ENCODE peak calls at places on chromosome 6, in four cellular contexts. Y, N, R and P are unnamed samples.
A peak's percentile ranks its signal among the peaks of the same experiment; 100 is the strongest.

GRCh38 chr6:24799541-24799915 is 811 bp upstream of the ARMH2 start:
- DNase-seq in Y (no peak), N (no peak), R (no peak), P (no peak)

GRCh38 chr6:81865712-81866111 is 113.2 kb upstream of the TENT5A start:
- DNase-seq in Y (no peak), N (peak; percentile 44), R (no peak), P (peak; percentile 25)

GRCh38 chr6:56642366-56643261 is at the start of gene DST:
- DNase-seq in Y (no peak), N (peak; percentile 93), R (no peak), P (peak; percentile 24)

GRCh38 chr6:25175216-25175615 is 104.0 kb upstream of the CARMIL1 start:
- DNase-seq in Y (no peak), N (peak; percentile 47), R (no peak), P (no peak)

GRCh38 chr6:159071843-159072769 is 27.3 kb upstream of the TAGAP start:
- DNase-seq in Y (no peak), N (no peak), R (no peak), P (no peak)

GRCh38 chr6:135465307-135465706 is 32.2 kb downstream of the AHI1 start:
- DNase-seq in Y (no peak), N (no peak), R (no peak), P (no peak)

GRCh38 chr6:32081168-32081624 is 27.9 kb downstream of the TNXB start:
- DNase-seq in Y (no peak), N (peak; percentile 81), R (no peak), P (peak; percentile 19)

GRCh38 chr6:128508588-128509296 is 11.7 kb downstream of the PTPRK start:
- DNase-seq in Y (no peak), N (peak; percentile 95), R (no peak), P (peak; percentile 62)

GRCh38 chr6:125117818-125118217 is 35.8 kb upstream of the TPD52L1 start:
- DNase-seq in Y (no peak), N (peak; percentile 77), R (no peak), P (no peak)

GRCh38 chr6:156068870-156069269 is 613.2 kb upstream of the NOX3 start:
- DNase-seq in Y (no peak), N (peak; percentile 5), R (no peak), P (peak; percentile 17)

GRCh38 chr6:163956571-163957407 is 542.3 kb downstream of the QKI start:
- DNase-seq in Y (peak; percentile 80), N (peak; percentile 86), R (peak; percentile 92), P (peak; percentile 81)

GRCh38 chr6:159813781-159814180 is 13.7 kb downstream of the PNLDC1 start:
- DNase-seq in Y (no peak), N (no peak), R (no peak), P (no peak)

GRCh38 chr6:159929819-159930218 is 39.0 kb downstream of the MAS1 start:
- DNase-seq in Y (no peak), N (peak; percentile 38), R (no peak), P (peak; percentile 28)

GRCh38 chr6:15386110-15386755 is 140.4 kb downstream of the JARID2 start:
- DNase-seq in Y (no peak), N (no peak), R (no peak), P (no peak)

GRCh38 chr6:163284151-163284550 is 130.4 kb upstream of the QKI start:
- DNase-seq in Y (no peak), N (no peak), R (no peak), P (no peak)

GRCh38 chr6:113625850-113626249 is 231.3 kb upstream of the MARCKS start:
- DNase-seq in Y (no peak), N (no peak), R (no peak), P (no peak)

GRCh38 chr6:131519670-131520436 is 53.2 kb upstream of the ARG1 start:
- DNase-seq in Y (no peak), N (peak; percentile 58), R (peak; percentile 83), P (peak; percentile 85)

GRCh38 chr6:77653817-77654216 is 978 bp downstream of the MEI4 start:
- DNase-seq in Y (no peak), N (no peak), R (no peak), P (no peak)

GRCh38 chr6:111918825-111919224 is 45.6 kb upstream of the FYN start:
- DNase-seq in Y (no peak), N (peak; percentile 11), R (no peak), P (no peak)

GRCh38 chr6:40928302-40928701 is 110.7 kb downstream of the UNC5CL start:
- DNase-seq in Y (no peak), N (no peak), R (no peak), P (no peak)

GRCh38 chr6:65979120-65979519 is 272.1 kb upstream of the EYS start:
- DNase-seq in Y (no peak), N (peak; percentile 4), R (no peak), P (no peak)

GRCh38 chr6:90123796-90124195 is 172.8 kb downstream of the BACH2 start:
- DNase-seq in Y (no peak), N (peak; percentile 47), R (no peak), P (no peak)

GRCh38 chr6:148146717-148147116 is 195.9 kb upstream of the SASH1 start:
- DNase-seq in Y (no peak), N (peak; percentile 76), R (peak; percentile 26), P (peak; percentile 47)

GRCh38 chr6:164105705-164106104 is 691.2 kb downstream of the QKI start:
- DNase-seq in Y (no peak), N (no peak), R (no peak), P (no peak)

GRCh38 chr6:127857051-127857637 is 43.7 kb downstream of the THEMIS start:
- DNase-seq in Y (no peak), N (no peak), R (no peak), P (peak; percentile 59)

GRCh38 chr6:20833881-20834515 is 299.7 kb downstream of the CDKAL1 start:
- DNase-seq in Y (no peak), N (peak; percentile 54), R (peak; percentile 72), P (no peak)

GRCh38 chr6:144262470-144263369 is 22.4 kb upstream of the UTRN start:
- DNase-seq in Y (no peak), N (peak; percentile 23), R (no peak), P (peak; percentile 8)

GRCh38 chr6:144036064-144036873 is 28.2 kb upstream of the PLAGL1 start:
- DNase-seq in Y (peak; percentile 55), N (peak; percentile 12), R (peak; percentile 36), P (peak; percentile 3)

GRCh38 chr6:97459535-97459934 is 176.5 kb upstream of the MMS22L start:
- DNase-seq in Y (no peak), N (no peak), R (no peak), P (no peak)

GRCh38 chr6:131460603-131460995 is 112.4 kb upstream of the ARG1 start:
- DNase-seq in Y (no peak), N (no peak), R (no peak), P (peak; percentile 77)

GRCh38 chr6:34236423-34237315 is at the start of gene HMGA1:
- DNase-seq in Y (peak; percentile 94), N (peak; percentile 92), R (peak; percentile 96), P (peak; percentile 94)

GRCh38 chr6:6968731-6969552 is 138.8 kb upstream of the RREB1 start:
- DNase-seq in Y (no peak), N (no peak), R (no peak), P (no peak)

GRCh38 chr6:18488526-18489270 is 101.5 kb downstream of the RNF144B start:
- DNase-seq in Y (no peak), N (peak; percentile 61), R (no peak), P (no peak)

GRCh38 chr6:110356778-110357177 is 1.4 kb downstream of the METTL24 start:
- DNase-seq in Y (no peak), N (no peak), R (peak; percentile 30), P (peak; percentile 50)

GRCh38 chr6:40286027-40286426 is 301.1 kb downstream of the LRFN2 start:
- DNase-seq in Y (no peak), N (no peak), R (peak; percentile 90), P (no peak)

GRCh38 chr6:139708342-139709199 is 334.1 kb upstream of the CITED2 start:
- DNase-seq in Y (no peak), N (no peak), R (no peak), P (peak; percentile 52)

GRCh38 chr6:158834675-158835385 is 15.7 kb upstream of the EZR start:
- DNase-seq in Y (no peak), N (no peak), R (no peak), P (no peak)

GRCh38 chr6:4250645-4251044 is 115.3 kb upstream of the ECI2 start:
- DNase-seq in Y (no peak), N (no peak), R (no peak), P (no peak)

DNA sequence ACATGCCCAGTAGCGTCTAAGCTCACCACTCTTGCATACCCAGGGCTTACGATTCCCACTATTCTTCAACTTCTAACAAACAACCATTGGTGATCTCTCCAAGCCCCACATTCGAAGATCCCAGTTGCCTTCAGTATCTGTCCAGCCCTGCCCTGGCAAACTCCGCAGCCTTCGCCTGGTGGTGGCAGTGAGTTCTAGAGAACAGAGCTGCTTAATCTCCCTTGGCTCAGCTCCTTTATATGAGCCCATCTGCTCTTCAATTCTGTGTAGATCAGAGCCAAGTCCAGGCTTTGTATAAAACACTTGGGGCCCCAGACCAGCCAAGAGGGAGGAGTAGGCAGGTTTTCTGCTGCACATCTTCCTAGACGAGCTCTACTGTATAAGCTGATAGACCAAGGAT is 193.3 kb downstream of the PHACTR1 start:
- DNase-seq in Y (no peak), N (no peak), R (no peak), P (no peak)
- TF ChIP-seq CTCF in Y (no peak), N (no peak), R (no peak), P (no peak)

DNA sequence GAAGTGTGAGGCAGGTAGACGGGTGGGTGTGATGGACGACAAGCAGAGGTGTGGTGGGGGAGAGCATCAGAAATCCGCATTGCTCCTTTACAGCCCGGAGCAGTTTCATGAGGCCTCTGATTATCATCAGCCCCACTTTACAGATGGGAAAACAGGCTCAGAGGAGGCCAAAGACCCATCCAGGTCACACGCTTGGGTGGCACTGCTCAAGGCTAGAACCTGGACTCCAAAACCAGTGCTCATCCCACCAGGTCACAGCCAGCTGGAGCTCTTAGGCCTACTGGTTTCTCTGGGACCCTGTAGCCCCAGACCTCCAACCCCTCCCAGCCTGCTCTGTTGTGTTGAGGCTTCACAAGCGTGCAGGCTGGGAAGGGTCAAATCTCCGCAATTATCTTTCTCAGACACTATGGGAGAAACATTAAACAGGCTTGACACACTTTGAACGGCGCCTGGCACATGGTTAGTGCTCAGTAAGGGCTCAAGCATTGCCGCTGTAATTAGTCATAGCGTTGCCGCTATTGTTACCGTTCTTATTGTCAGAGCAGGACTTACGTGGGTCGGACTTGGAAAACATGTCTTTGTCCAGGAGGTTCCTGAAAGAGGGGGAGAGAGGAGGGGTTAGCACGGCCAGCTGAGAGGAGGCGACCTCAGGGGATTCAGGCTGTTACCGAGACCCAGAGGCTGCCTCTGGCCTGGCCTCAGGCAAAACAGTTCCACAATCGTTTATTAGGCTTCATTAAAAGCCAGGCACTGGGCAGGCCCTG is 16.6 kb downstream of the CPNE5 start:
- DNase-seq in Y (no peak), N (no peak), R (no peak), P (no peak)
- TF ChIP-seq CTCF in Y (no peak), N (no peak), R (no peak), P (no peak)

GRCh38 chr6:27684264-27685211 is 211.6 kb upstream of the ZNF184 start:
- DNase-seq in Y (no peak), N (peak; percentile 82), R (peak; percentile 92), P (peak; percentile 93)

GRCh38 chr6:27685278-27685677 is 212.4 kb upstream of the ZNF184 start:
- DNase-seq in Y (no peak), N (no peak), R (no peak), P (no peak)

GRCh38 chr6:27688014-27688586 is 215.2 kb upstream of the ZNF184 start:
- DNase-seq in Y (peak; percentile 74), N (peak; percentile 90), R (peak; percentile 96), P (peak; percentile 95)

GRCh38 chr6:27687154-27688013 is 214.5 kb upstream of the ZNF184 start:
- DNase-seq in Y (peak; percentile 79), N (peak; percentile 87), R (peak; percentile 97), P (peak; percentile 94)
- TF ChIP-seq CTCF in Y (peak; percentile 52), N (peak; percentile 86), R (peak; percentile 64), P (peak; percentile 84)

GRCh38 chr6:150667977-150668716 is 68.5 kb downstream of the PLEKHG1 start:
- DNase-seq in Y (peak; percentile 89), N (peak; percentile 94), R (peak; percentile 47), P (peak; percentile 75)
- TF ChIP-seq CTCF in Y (peak; percentile 40), N (peak; percentile 13), R (no peak), P (peak; percentile 31)